ENCODE peak calls at places on chromosomes 12 and 14, in eight cellular contexts. O is GM23338, Z is PC-3, L is GM23248, E is MM.1S, V is hepatocyte, Q is OCI-LY7, G is HCT116. H is an unnamed sample.

GRCh38 chr12:53775478-53776145 is 23.8 kb upstream of the CISTR start:
- DNase-seq in O (no peak), Z (no peak), L (no peak), E (no peak), V (no peak), Q (no peak), G (no peak), H (no peak)

GRCh38 chr12:51647647-51648046 is 56.6 kb downstream of the SCN8A start:
- DNase-seq in O (no peak), Z (no peak), L (no peak), E (no peak), V (no peak), Q (no peak), G (no peak), H (no peak)

GRCh38 chr12:32377344-32378000 is 21.9 kb upstream of the FGD4 start:
- DNase-seq in O (no peak), Z (no peak), L (no peak), E (no peak), V (no peak), Q (no peak), G (no peak), H (no peak)

GRCh38 chr12:116495260-116495659 is 63.9 kb upstream of the MAP1LC3B2 start:
- DNase-seq in O (no peak), Z (peak), L (peak), E (no peak), V (peak), Q (no peak), G (peak), H (peak)

GRCh38 chr14:97777622-97778021 is 980.4 kb downstream of the VRK1 start:
- DNase-seq in O (no peak), Z (no peak), L (no peak), E (no peak), V (no peak), Q (no peak), G (no peak), H (no peak)

GRCh38 chr14:60514378-60515243 is 5.7 kb downstream of the SIX6 start:
- DNase-seq in O (peak), Z (peak), L (peak), E (no peak), V (peak), Q (no peak), G (no peak), H (peak)

GRCh38 chr14:59981564-59981963 is 61.6 kb downstream of the LRRC9 start:
- DNase-seq in O (no peak), Z (no peak), L (no peak), E (no peak), V (no peak), Q (no peak), G (no peak), H (no peak)

GRCh38 chr12:6751767-6752166 is 1.2 kb downstream of the MLF2 start:
- DNase-seq in O (no peak), Z (no peak), L (no peak), E (no peak), V (no peak), Q (no peak), G (no peak), H (no peak)

GRCh38 chr12:89354630-89354931 is 2.3 kb upstream of the DUSP6 start:
- DNase-seq in O (peak), Z (no peak), L (no peak), E (peak), V (no peak), Q (no peak), G (no peak), H (no peak)

GRCh38 chr14:105487986-105488777 is 1.5 kb downstream of the CRIP1 start:
- DNase-seq in O (no peak), Z (no peak), L (no peak), E (peak), V (no peak), Q (no peak), G (no peak), H (no peak)

GRCh38 chr12:108140501-108140900 is 11.4 kb downstream of the WSCD2 start:
- DNase-seq in O (no peak), Z (no peak), L (no peak), E (no peak), V (no peak), Q (no peak), G (no peak), H (no peak)

GRCh38 chr12:101642115-101643067 is 47.6 kb downstream of the MYBPC1 start:
- DNase-seq in O (peak), Z (no peak), L (no peak), E (no peak), V (peak), Q (no peak), G (no peak), H (peak)

GRCh38 chr14:67710209-67710608 is 8.5 kb downstream of the RDH12 start:
- DNase-seq in O (peak), Z (peak), L (no peak), E (no peak), V (no peak), Q (peak), G (peak), H (peak)

GRCh38 chr12:68349921-68350606 is 17.9 kb upstream of the MDM1 start:
- DNase-seq in O (no peak), Z (peak), L (peak), E (no peak), V (no peak), Q (no peak), G (no peak), H (no peak)

GRCh38 chr14:93894992-93895391 is 32.2 kb upstream of the FAM181A start:
- DNase-seq in O (peak), Z (no peak), L (no peak), E (no peak), V (no peak), Q (no peak), G (no peak), H (peak)

GRCh38 chr12:57740656-57741412 is 2.3 kb upstream of the AGAP2 start:
- DNase-seq in O (no peak), Z (no peak), L (no peak), E (peak), V (no peak), Q (peak), G (no peak), H (no peak)

GRCh38 chr12:80641936-80642335 is 65.5 kb upstream of the MYF6 start:
- DNase-seq in O (no peak), Z (no peak), L (no peak), E (no peak), V (no peak), Q (no peak), G (no peak), H (no peak)

GRCh38 chr12:80648866-80649265 is 58.6 kb upstream of the MYF6 start:
- DNase-seq in O (no peak), Z (peak), L (peak), E (no peak), V (no peak), Q (no peak), G (no peak), H (no peak)

DNA sequence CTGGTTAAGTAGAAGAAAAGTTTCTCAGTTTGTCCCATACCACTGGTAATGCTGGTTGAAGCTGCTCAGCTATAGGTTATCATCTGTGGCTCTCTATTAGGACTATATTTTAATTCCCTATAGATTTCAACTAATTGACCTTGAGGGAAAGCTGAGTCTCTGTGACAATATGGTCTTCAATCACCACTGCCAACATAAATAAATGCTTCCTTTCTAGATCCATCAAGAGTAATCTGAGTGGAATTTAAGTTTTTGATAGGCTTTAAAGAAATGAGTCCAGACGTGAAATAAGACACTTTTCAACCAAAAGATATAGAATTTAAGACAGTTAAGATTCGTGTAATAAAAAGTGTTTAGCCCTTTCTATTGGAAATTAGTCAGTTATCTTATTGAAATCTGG is 63.5 kb upstream of the MYF6 start:
- DNase-seq in O (no peak), Z (no peak), L (no peak), E (no peak), V (no peak), Q (no peak), G (no peak), H (no peak)
- TF ChIP-seq EZH2phosphoT487 in O (no peak), Z (no peak), L (no peak), E (no peak), V (no peak), Q (no peak), G (no peak), H (no peak)

GRCh38 chr12:132948146-132949066 is 7.7 kb downstream of the ZNF605 start:
- DNase-seq in O (no peak), Z (no peak), L (no peak), E (no peak), V (no peak), Q (no peak), G (no peak), H (no peak)
- TF ChIP-seq EZH2phosphoT487 in O (no peak), Z (no peak), L (no peak), E (no peak), V (no peak), Q (no peak), G (no peak), H (no peak)

GRCh38 chr12:9651265-9651729 is 18.2 kb upstream of the CLEC2D start:
- DNase-seq in O (no peak), Z (peak), L (peak), E (no peak), V (no peak), Q (peak), G (no peak), H (no peak)
- TF ChIP-seq EZH2phosphoT487 in O (no peak), Z (no peak), L (no peak), E (no peak), V (no peak), Q (no peak), G (no peak), H (no peak)

GRCh38 chr14:36940476-36940875 is 231.9 kb downstream of the SLC25A21 start:
- DNase-seq in O (no peak), Z (no peak), L (peak), E (no peak), V (no peak), Q (no peak), G (no peak), H (no peak)
- TF ChIP-seq EZH2phosphoT487 in O (no peak), Z (no peak), L (no peak), E (no peak), V (no peak), Q (no peak), G (no peak), H (no peak)